ENCODE peak calls at places on chromosomes 4 and X, in four cellular contexts. One of them, this sample, is unnamed.

GRCh38 chrX:97529801-97530200 is 646.1 kb downstream of the RPA4 start:
- DNase-seq in fibroblast of mammary gland: peak
- DNase-seq in progenitor cell of endocrine pancreas: no peak
- DNase-seq in suprapubic skin: no peak
- DNase-seq in this sample: no peak

GRCh38 chrX:107542500-107542899 is 85.8 kb upstream of the PRPS1 start:
- DNase-seq in fibroblast of mammary gland: peak
- DNase-seq in progenitor cell of endocrine pancreas: no peak
- DNase-seq in suprapubic skin: no peak
- DNase-seq in this sample: peak

GRCh38 chrX:130401415-130402210 is at the start of gene RBMX2:
- DNase-seq in fibroblast of mammary gland: peak
- DNase-seq in progenitor cell of endocrine pancreas: peak
- DNase-seq in suprapubic skin: peak
- DNase-seq in this sample: peak

GRCh38 chrX:136666088-136666487 is 18.1 kb downstream of the CD40LG start:
- DNase-seq in fibroblast of mammary gland: no peak
- DNase-seq in progenitor cell of endocrine pancreas: no peak
- DNase-seq in suprapubic skin: no peak
- DNase-seq in this sample: no peak

GRCh38 chr4:94995684-94996394 is 238.1 kb downstream of the BMPR1B start:
- DNase-seq in fibroblast of mammary gland: peak
- DNase-seq in progenitor cell of endocrine pancreas: no peak
- DNase-seq in suprapubic skin: no peak
- DNase-seq in this sample: no peak

GRCh38 chrX:154013614-154014360 is 5.9 kb downstream of the IRAK1 start:
- DNase-seq in fibroblast of mammary gland: peak
- DNase-seq in progenitor cell of endocrine pancreas: peak
- DNase-seq in suprapubic skin: no peak
- DNase-seq in this sample: peak

GRCh38 chrX:56564921-56565861 is 1.8 kb downstream of the UBQLN2 start:
- DNase-seq in fibroblast of mammary gland: peak
- DNase-seq in progenitor cell of endocrine pancreas: no peak
- DNase-seq in suprapubic skin: no peak
- DNase-seq in this sample: no peak

GRCh38 chrX:14697453-14697852 is 168.1 kb downstream of the GLRA2 start:
- DNase-seq in fibroblast of mammary gland: peak
- DNase-seq in progenitor cell of endocrine pancreas: no peak
- DNase-seq in suprapubic skin: no peak
- DNase-seq in this sample: peak

GRCh38 chr4:84803720-84804119 is 162.8 kb downstream of the WDFY3 start:
- DNase-seq in fibroblast of mammary gland: peak
- DNase-seq in progenitor cell of endocrine pancreas: no peak
- DNase-seq in suprapubic skin: no peak
- DNase-seq in this sample: no peak

GRCh38 chrX:29652484-29652883 is 562.9 kb upstream of the MAGEB2 start:
- DNase-seq in fibroblast of mammary gland: peak
- DNase-seq in progenitor cell of endocrine pancreas: no peak
- DNase-seq in suprapubic skin: no peak
- DNase-seq in this sample: no peak

GRCh38 chrX:56219702-56220101 is 12.5 kb upstream of the KLF8 start:
- DNase-seq in fibroblast of mammary gland: peak
- DNase-seq in progenitor cell of endocrine pancreas: no peak
- DNase-seq in suprapubic skin: no peak
- DNase-seq in this sample: no peak

GRCh38 chr4:186948361-186949291 is 225.0 kb upstream of the FAT1 start:
- DNase-seq in fibroblast of mammary gland: peak
- DNase-seq in progenitor cell of endocrine pancreas: no peak
- DNase-seq in suprapubic skin: no peak
- DNase-seq in this sample: no peak

GRCh38 chr4:83658806-83659205 is 122.9 kb downstream of the GPAT3 start:
- DNase-seq in fibroblast of mammary gland: peak
- DNase-seq in progenitor cell of endocrine pancreas: no peak
- DNase-seq in suprapubic skin: no peak
- DNase-seq in this sample: no peak

GRCh38 chr4:15809058-15809457 is 30.9 kb downstream of the CD38 start:
- DNase-seq in fibroblast of mammary gland: no peak
- DNase-seq in progenitor cell of endocrine pancreas: no peak
- DNase-seq in suprapubic skin: no peak
- DNase-seq in this sample: no peak

GRCh38 chr4:104728380-104729122 is 233.9 kb upstream of the CXXC4 start:
- DNase-seq in fibroblast of mammary gland: peak
- DNase-seq in progenitor cell of endocrine pancreas: no peak
- DNase-seq in suprapubic skin: no peak
- DNase-seq in this sample: no peak

GRCh38 chr4:41678086-41678485 is 70.4 kb downstream of the PHOX2B start:
- DNase-seq in fibroblast of mammary gland: peak
- DNase-seq in progenitor cell of endocrine pancreas: no peak
- DNase-seq in suprapubic skin: no peak
- DNase-seq in this sample: no peak

GRCh38 chr4:187006189-187006618 is 282.5 kb upstream of the FAT1 start:
- DNase-seq in fibroblast of mammary gland: peak
- DNase-seq in progenitor cell of endocrine pancreas: no peak
- DNase-seq in suprapubic skin: no peak
- DNase-seq in this sample: no peak

GRCh38 chrX:72395252-72395651 is 89.5 kb upstream of the CITED1 start:
- DNase-seq in fibroblast of mammary gland: peak
- DNase-seq in progenitor cell of endocrine pancreas: no peak
- DNase-seq in suprapubic skin: no peak
- DNase-seq in this sample: no peak

GRCh38 chr4:56626963-56627362 is 54.1 kb downstream of the HOPX start:
- DNase-seq in fibroblast of mammary gland: no peak
- DNase-seq in progenitor cell of endocrine pancreas: no peak
- DNase-seq in suprapubic skin: no peak
- DNase-seq in this sample: peak

GRCh38 chrX:10401239-10401638 is 219.1 kb downstream of the MID1 start:
- DNase-seq in fibroblast of mammary gland: peak
- DNase-seq in progenitor cell of endocrine pancreas: no peak
- DNase-seq in suprapubic skin: no peak
- DNase-seq in this sample: no peak

DNA sequence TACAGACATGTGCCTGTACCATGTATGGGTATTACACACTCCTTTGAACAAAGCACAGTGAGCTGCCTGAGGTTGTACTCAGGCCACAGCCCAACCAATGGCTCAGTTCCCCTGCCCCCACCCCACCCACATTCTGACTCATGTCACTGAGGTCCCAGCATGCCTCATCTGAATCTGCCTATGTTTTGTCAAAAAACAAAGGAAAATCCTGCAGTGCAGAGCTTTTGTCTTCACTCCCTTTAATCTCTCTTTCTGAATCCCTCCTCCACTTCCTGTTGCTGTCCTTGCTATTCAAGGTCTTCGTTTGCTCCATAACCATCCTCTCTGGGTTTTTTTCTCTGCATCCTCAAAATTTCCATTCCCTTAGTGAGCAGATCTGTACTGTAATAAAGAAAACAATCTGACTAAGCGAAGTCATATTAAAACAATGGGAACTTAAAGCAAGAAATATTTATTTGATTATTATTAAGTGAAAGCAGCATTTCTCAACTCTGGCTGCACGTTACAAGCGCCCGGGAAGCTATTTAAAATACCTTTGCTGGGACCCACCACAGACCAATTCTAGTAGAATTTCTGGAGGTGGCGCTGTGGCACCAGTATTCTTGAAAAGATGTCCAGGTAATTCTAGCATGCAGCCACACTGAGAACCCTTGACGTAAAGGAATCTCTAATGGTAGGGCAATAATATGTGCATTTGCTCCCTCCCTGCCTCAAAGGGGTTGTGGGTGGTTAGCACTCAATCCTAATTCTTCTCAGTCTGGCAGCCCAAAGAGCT is 8.8 kb downstream of the GUCY2F start:
- DNase-seq in fibroblast of mammary gland: peak
- DNase-seq in progenitor cell of endocrine pancreas: peak
- DNase-seq in suprapubic skin: no peak
- DNase-seq in this sample: peak
- TF ChIP-seq CTCF in fibroblast of mammary gland: peak
- TF ChIP-seq CTCF in progenitor cell of endocrine pancreas: peak
- TF ChIP-seq CTCF in suprapubic skin: no peak
- TF ChIP-seq CTCF in this sample: peak

GRCh38 chr4:2934813-2935761 is 28.1 kb downstream of the NOP14 start:
- DNase-seq in fibroblast of mammary gland: peak
- DNase-seq in progenitor cell of endocrine pancreas: peak
- DNase-seq in suprapubic skin: peak
- DNase-seq in this sample: peak
- TF ChIP-seq CTCF in fibroblast of mammary gland: no peak
- TF ChIP-seq CTCF in progenitor cell of endocrine pancreas: no peak
- TF ChIP-seq CTCF in suprapubic skin: no peak
- TF ChIP-seq CTCF in this sample: peak

DNA sequence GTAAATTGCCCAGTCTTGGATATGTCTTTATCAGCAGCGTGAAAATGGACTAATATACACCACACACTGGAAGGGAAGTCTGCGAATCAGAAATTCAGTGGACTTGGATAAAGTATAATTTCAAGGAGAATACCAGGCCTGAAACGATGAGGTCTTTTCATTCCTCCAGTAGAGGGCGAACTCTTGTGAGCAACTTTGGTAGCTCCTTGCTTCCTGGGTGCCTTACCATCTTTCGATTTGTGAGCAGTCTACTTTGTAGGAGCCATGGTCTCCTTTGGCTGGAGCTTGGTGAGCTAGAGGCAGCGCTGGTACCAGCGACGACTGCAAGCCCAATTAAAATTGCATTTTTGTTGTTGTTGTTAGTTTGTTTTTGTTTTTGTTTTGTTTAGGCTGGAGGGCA is 791.9 kb downstream of the FAT4 start:
- DNase-seq in fibroblast of mammary gland: peak
- DNase-seq in progenitor cell of endocrine pancreas: no peak
- DNase-seq in suprapubic skin: no peak
- DNase-seq in this sample: peak
- TF ChIP-seq CTCF in fibroblast of mammary gland: peak
- TF ChIP-seq CTCF in progenitor cell of endocrine pancreas: peak
- TF ChIP-seq CTCF in suprapubic skin: no peak
- TF ChIP-seq CTCF in this sample: peak

DNA sequence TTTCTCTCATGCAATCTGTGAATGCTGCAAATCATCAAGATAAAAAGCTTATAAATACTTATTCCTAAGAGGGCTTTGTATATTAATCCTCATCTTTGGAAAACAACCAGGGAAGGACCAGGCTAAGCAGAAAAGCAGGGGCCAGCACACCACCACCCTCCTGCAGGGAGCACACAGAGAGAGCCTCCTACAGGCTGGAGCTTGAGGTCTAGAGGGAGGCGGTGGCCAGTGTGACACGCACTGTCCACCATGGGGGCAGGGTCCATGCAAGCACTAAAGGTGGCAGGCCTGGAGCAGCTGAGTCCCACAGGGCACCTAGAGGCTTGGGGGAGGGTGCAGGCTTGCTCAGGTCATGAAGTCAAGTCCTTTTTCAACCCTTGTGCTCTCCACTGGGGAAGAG is 236.9 kb downstream of the TACR3 start:
- DNase-seq in fibroblast of mammary gland: no peak
- DNase-seq in progenitor cell of endocrine pancreas: no peak
- DNase-seq in suprapubic skin: no peak
- DNase-seq in this sample: no peak
- TF ChIP-seq CTCF in fibroblast of mammary gland: no peak
- TF ChIP-seq CTCF in progenitor cell of endocrine pancreas: no peak
- TF ChIP-seq CTCF in suprapubic skin: no peak
- TF ChIP-seq CTCF in this sample: peak

DNA sequence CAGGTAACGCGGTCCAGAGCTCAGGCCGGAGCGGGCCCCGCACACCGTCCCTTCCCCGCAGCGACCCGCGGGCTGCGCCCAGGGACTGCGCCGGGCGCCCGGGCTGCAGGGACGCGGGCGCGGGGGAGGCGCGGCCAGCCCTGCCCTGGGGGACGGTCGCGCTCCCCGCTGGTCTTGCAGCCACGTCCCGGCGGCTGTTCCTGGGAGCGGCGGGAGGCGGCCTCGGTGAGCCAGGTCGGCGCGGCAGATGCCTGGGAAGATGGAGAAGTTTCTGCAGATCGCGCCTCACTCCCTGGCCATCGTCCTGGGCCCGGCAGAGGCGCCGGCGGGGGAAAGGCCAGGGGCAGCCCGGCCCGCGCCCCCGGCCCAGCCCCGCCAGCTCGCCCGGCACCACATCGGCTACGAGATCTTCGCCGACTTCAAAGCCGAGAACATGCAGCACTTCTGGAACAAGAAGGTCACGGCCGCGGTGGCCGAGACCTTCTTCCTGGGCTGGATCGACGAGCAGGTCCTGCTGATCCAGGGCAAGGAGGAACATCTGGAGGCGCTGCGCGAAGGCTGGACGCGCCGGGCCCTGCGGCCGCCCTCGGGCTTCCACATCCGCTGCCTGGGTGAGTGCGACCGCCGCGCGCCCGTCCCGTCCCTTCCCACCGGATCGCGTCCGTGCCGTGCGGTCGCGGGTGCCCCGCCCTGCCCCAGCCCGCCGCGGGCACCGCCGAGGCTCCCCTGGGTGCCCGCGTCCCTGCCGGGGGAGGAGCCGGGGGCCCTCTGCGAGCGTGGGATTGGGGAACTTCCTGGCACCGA is 107.5 kb upstream of the STOX2 start:
- DNase-seq in fibroblast of mammary gland: peak
- DNase-seq in progenitor cell of endocrine pancreas: peak
- DNase-seq in suprapubic skin: no peak
- DNase-seq in this sample: peak
- TF ChIP-seq CTCF in fibroblast of mammary gland: no peak
- TF ChIP-seq CTCF in progenitor cell of endocrine pancreas: peak
- TF ChIP-seq CTCF in suprapubic skin: peak
- TF ChIP-seq CTCF in this sample: peak

DNA sequence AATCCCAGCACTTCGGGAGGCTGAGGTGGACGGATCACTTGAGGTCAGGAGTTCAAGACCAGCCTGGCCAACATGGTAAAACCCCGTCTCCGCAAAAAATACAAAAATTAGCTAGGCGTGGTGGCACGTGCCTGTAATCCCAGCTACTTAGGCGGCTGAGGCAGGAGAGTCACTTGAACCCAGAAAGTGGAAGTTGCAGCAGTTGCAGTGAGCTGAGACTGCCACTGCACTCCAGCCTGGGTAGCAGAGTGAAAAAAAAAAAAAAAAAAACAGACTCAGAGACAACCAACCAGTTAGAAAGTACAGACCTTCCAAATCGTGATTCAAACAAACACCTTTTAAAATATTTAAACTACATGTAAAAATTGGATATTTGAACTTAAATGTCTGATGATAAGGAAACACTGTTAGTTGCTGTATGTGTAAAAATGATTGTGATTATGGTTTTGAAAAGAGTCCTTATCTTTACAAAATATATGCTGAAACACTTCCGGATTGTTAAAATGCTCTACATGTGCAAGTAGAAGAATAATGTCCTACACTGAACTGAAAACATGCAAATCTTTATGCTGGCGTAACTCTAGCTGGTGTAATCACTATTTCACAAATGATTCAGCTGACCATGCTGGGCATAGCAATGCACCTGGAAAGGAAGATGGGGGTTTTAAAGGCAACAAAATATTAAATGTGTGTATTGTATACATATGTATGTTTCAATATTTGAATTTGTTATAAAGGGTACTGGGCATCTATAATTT is 37.8 kb downstream of the SH3KBP1 start:
- DNase-seq in fibroblast of mammary gland: no peak
- DNase-seq in progenitor cell of endocrine pancreas: no peak
- DNase-seq in suprapubic skin: no peak
- DNase-seq in this sample: no peak
- TF ChIP-seq CTCF in fibroblast of mammary gland: no peak
- TF ChIP-seq CTCF in progenitor cell of endocrine pancreas: no peak
- TF ChIP-seq CTCF in suprapubic skin: no peak
- TF ChIP-seq CTCF in this sample: no peak

GRCh38 chr4:108244576-108244975 is 75.8 kb upstream of the LEF1 start:
- DNase-seq in fibroblast of mammary gland: no peak
- DNase-seq in progenitor cell of endocrine pancreas: no peak
- DNase-seq in suprapubic skin: no peak
- DNase-seq in this sample: no peak

GRCh38 chr4:108237693-108238092 is 69.0 kb upstream of the LEF1 start:
- DNase-seq in fibroblast of mammary gland: no peak
- DNase-seq in progenitor cell of endocrine pancreas: no peak
- DNase-seq in suprapubic skin: no peak
- DNase-seq in this sample: no peak

GRCh38 chr4:108240356-108240755 is 71.6 kb upstream of the LEF1 start:
- DNase-seq in fibroblast of mammary gland: peak
- DNase-seq in progenitor cell of endocrine pancreas: no peak
- DNase-seq in suprapubic skin: no peak
- DNase-seq in this sample: no peak
- TF ChIP-seq CTCF in fibroblast of mammary gland: no peak
- TF ChIP-seq CTCF in progenitor cell of endocrine pancreas: no peak
- TF ChIP-seq CTCF in suprapubic skin: no peak
- TF ChIP-seq CTCF in this sample: no peak